ENCODE peak calls at places on chromosomes 4 and X, in ten cellular contexts. Y is midbrain, U is hepatic stellate cell, L is BJ, G is pons, J is endothelial cell of umbilical vein, B is endothelial cell, M is T-helper 2 cell, F is lower leg skin, A is amygdala. W is an unnamed sample.

GRCh38 chr4:9924750-9925149 is 96.5 kb downstream of the SLC2A9 start:
- DNase-seq in Y (no peak), U (no peak), L (peak; percentile 4), G (peak; percentile 4), J (no peak), B (no peak), M (no peak), F (no peak), A (no peak), W (peak; percentile 60)

GRCh38 chr4:6495296-6495590 is 22.8 kb upstream of the PPP2R2C start:
- DNase-seq in Y (no peak), U (no peak), L (no peak), G (no peak), J (no peak), B (no peak), M (no peak), F (peak; percentile 80), A (no peak), W (no peak)

GRCh38 chrX:28638775-28639174 is 51.5 kb downstream of the IL1RAPL1 start:
- DNase-seq in Y (no peak), U (no peak), L (no peak), G (no peak), J (no peak), B (no peak), M (no peak), F (no peak), A (no peak), W (no peak)

GRCh38 chr4:184590196-184590595 is 59.1 kb downstream of the CASP3 start:
- DNase-seq in Y (no peak), U (no peak), L (no peak), G (peak; percentile 40), J (no peak), B (no peak), M (no peak), F (peak; percentile 36), A (peak; percentile 27), W (no peak)

GRCh38 chrX:97547873-97548578 is 664.3 kb downstream of the RPA4 start:
- DNase-seq in Y (no peak), U (no peak), L (no peak), G (no peak), J (peak; percentile 8), B (no peak), M (no peak), F (no peak), A (no peak), W (no peak)

GRCh38 chrX:139758250-139758649 is 50.3 kb upstream of the MCF2 start:
- DNase-seq in Y (no peak), U (no peak), L (no peak), G (no peak), J (no peak), B (no peak), M (no peak), F (no peak), A (no peak), W (no peak)

GRCh38 chr4:184937030-184937710 is 81.1 kb upstream of the HELT start:
- DNase-seq in Y (no peak), U (no peak), L (no peak), G (no peak), J (no peak), B (no peak), M (no peak), F (no peak), A (no peak), W (peak; percentile 2)

GRCh38 chrX:1661048-1661921 is 46.4 kb downstream of the ASMT start:
- DNase-seq in Y (peak; percentile 20), U (no peak), L (no peak), G (peak; percentile 72), J (no peak), B (no peak), M (peak; percentile 93), F (peak; percentile 29), A (peak; percentile 15), W (no peak)

GRCh38 chr4:88457307-88458090 is 580 bp downstream of the HERC5 start:
- DNase-seq in Y (peak; percentile 24), U (peak; percentile 21), L (no peak), G (no peak), J (no peak), B (peak; percentile 52), M (no peak), F (peak; percentile 89), A (no peak), W (peak; percentile 53)

GRCh38 chr4:62161446-62161845 is 961.3 kb downstream of the ADGRL3 start:
- DNase-seq in Y (no peak), U (no peak), L (no peak), G (no peak), J (no peak), B (no peak), M (no peak), F (no peak), A (no peak), W (peak; percentile 1)

GRCh38 chrX:132751043-132751690 is 207.3 kb downstream of the HS6ST2 start:
- DNase-seq in Y (no peak), U (no peak), L (no peak), G (no peak), J (no peak), B (no peak), M (no peak), F (no peak), A (no peak), W (no peak)

GRCh38 chr4:103150677-103151076 is 47.5 kb downstream of the CENPE start:
- DNase-seq in Y (no peak), U (no peak), L (peak; percentile 35), G (no peak), J (peak; percentile 11), B (no peak), M (no peak), F (no peak), A (no peak), W (no peak)

GRCh38 chr4:80454040-80454439 is 118.5 kb downstream of the CFAP299 start:
- DNase-seq in Y (no peak), U (no peak), L (no peak), G (no peak), J (no peak), B (no peak), M (no peak), F (no peak), A (no peak), W (no peak)

GRCh38 chr4:152168960-152169616 is 366.8 kb downstream of the FBXW7 start:
- DNase-seq in Y (no peak), U (no peak), L (no peak), G (no peak), J (no peak), B (no peak), M (no peak), F (no peak), A (no peak), W (no peak)

GRCh38 chrX:139720136-139720535 is 12.2 kb upstream of the MCF2 start:
- DNase-seq in Y (no peak), U (peak; percentile 34), L (no peak), G (no peak), J (peak; percentile 11), B (peak; percentile 4), M (no peak), F (no peak), A (no peak), W (no peak)

GRCh38 chr4:138437263-138437851 is 195.2 kb upstream of the SLC7A11 start:
- DNase-seq in Y (no peak), U (no peak), L (no peak), G (no peak), J (no peak), B (no peak), M (no peak), F (no peak), A (no peak), W (no peak)

GRCh38 chrX:30060718-30061117 is 154.6 kb upstream of the MAGEB2 start:
- DNase-seq in Y (no peak), U (peak; percentile 4), L (no peak), G (peak; percentile 47), J (peak; percentile 19), B (peak; percentile 3), M (no peak), F (no peak), A (peak; percentile 3), W (no peak)

GRCh38 chr4:3284734-3285557 is 7.9 kb upstream of the RGS12 start:
- DNase-seq in Y (no peak), U (no peak), L (no peak), G (no peak), J (no peak), B (no peak), M (no peak), F (peak; percentile 83), A (no peak), W (no peak)

GRCh38 chr4:174222266-174222872 is 61.1 kb downstream of the FBXO8 start:
- DNase-seq in Y (no peak), U (no peak), L (no peak), G (peak; percentile 10), J (peak; percentile 36), B (no peak), M (no peak), F (no peak), A (no peak), W (peak; percentile 46)

GRCh38 chr4:15920723-15921591 is 17.6 kb downstream of the FGFBP1 start:
- DNase-seq in Y (no peak), U (peak; percentile 65), L (peak; percentile 79), G (no peak), J (peak; percentile 89), B (no peak), M (no peak), F (peak; percentile 91), A (peak; percentile 29), W (peak; percentile 0)

GRCh38 chr4:1464581-1465171 is 58.4 kb upstream of the NKX1-1 start:
- DNase-seq in Y (no peak), U (no peak), L (no peak), G (no peak), J (no peak), B (no peak), M (no peak), F (peak; percentile 76), A (no peak), W (no peak)

GRCh38 chr4:105966046-105966445 is 70.8 kb downstream of the NPNT start:
- DNase-seq in Y (no peak), U (peak; percentile 32), L (peak; percentile 84), G (no peak), J (peak; percentile 19), B (no peak), M (no peak), F (no peak), A (no peak), W (peak; percentile 46)

GRCh38 chr4:7868430-7868775 is 71.3 kb downstream of the AFAP1 start:
- DNase-seq in Y (no peak), U (no peak), L (no peak), G (no peak), J (no peak), B (no peak), M (no peak), F (no peak), A (no peak), W (no peak)